ENCODE peak calls at places on chromosome 15, in seven cellular contexts. One of them, this sample, is unnamed. For H3K4me1, the result is how much of the 10 kb centered on the place peaks cover.

GRCh38 chr15:33114484-33114767 is 80.1 kb downstream of the FMN1 start:
- DNase-seq in psoas muscle: no peak
- DNase-seq in CD8-positive, alpha-beta T cell: no peak
- DNase-seq in uterus: no peak
- DNase-seq in thyroid gland: no peak
- DNase-seq in lung: no peak
- DNase-seq in cardiac muscle cell: no peak
- DNase-seq in this sample: no peak

GRCh38 chr15:26628879-26629529 is 143.9 kb downstream of the GABRB3 start:
- DNase-seq in psoas muscle: peak
- DNase-seq in CD8-positive, alpha-beta T cell: no peak
- DNase-seq in uterus: peak
- DNase-seq in thyroid gland: peak
- DNase-seq in lung: peak
- DNase-seq in cardiac muscle cell: peak
- DNase-seq in this sample: no peak

GRCh38 chr15:38895326-38896282 is 331.0 kb upstream of the RASGRP1 start:
- DNase-seq in psoas muscle: no peak
- DNase-seq in CD8-positive, alpha-beta T cell: no peak
- DNase-seq in uterus: no peak
- DNase-seq in thyroid gland: no peak
- DNase-seq in lung: no peak
- DNase-seq in cardiac muscle cell: peak
- DNase-seq in this sample: no peak

GRCh38 chr15:26757156-26757555 is 15.7 kb downstream of the GABRB3 start:
- DNase-seq in psoas muscle: no peak
- DNase-seq in CD8-positive, alpha-beta T cell: no peak
- DNase-seq in uterus: no peak
- DNase-seq in thyroid gland: peak
- DNase-seq in lung: no peak
- DNase-seq in cardiac muscle cell: no peak
- DNase-seq in this sample: no peak

GRCh38 chr15:96276438-96277210 is 53.9 kb upstream of the NR2F2 start:
- DNase-seq in psoas muscle: no peak
- DNase-seq in CD8-positive, alpha-beta T cell: no peak
- DNase-seq in uterus: no peak
- DNase-seq in thyroid gland: no peak
- DNase-seq in lung: no peak
- DNase-seq in cardiac muscle cell: peak
- DNase-seq in this sample: no peak

GRCh38 chr15:28132524-28133275 is 33.6 kb upstream of the OCA2 start:
- DNase-seq in psoas muscle: no peak
- DNase-seq in CD8-positive, alpha-beta T cell: no peak
- DNase-seq in uterus: no peak
- DNase-seq in thyroid gland: no peak
- DNase-seq in lung: no peak
- DNase-seq in cardiac muscle cell: peak
- DNase-seq in this sample: peak

GRCh38 chr15:66748320-66748779 is 46.3 kb downstream of the SMAD6 start:
- DNase-seq in psoas muscle: no peak
- DNase-seq in CD8-positive, alpha-beta T cell: no peak
- DNase-seq in uterus: no peak
- DNase-seq in thyroid gland: no peak
- DNase-seq in lung: no peak
- DNase-seq in cardiac muscle cell: peak
- DNase-seq in this sample: no peak

GRCh38 chr15:82197734-82198594 is 64.6 kb downstream of the EFL1 start:
- DNase-seq in psoas muscle: peak
- DNase-seq in CD8-positive, alpha-beta T cell: peak
- DNase-seq in uterus: peak
- DNase-seq in thyroid gland: peak
- DNase-seq in lung: peak
- DNase-seq in cardiac muscle cell: peak
- DNase-seq in this sample: peak

GRCh38 chr15:33154366-33155166 is 39.9 kb downstream of the FMN1 start:
- DNase-seq in psoas muscle: peak
- DNase-seq in CD8-positive, alpha-beta T cell: no peak
- DNase-seq in uterus: no peak
- DNase-seq in thyroid gland: no peak
- DNase-seq in lung: peak
- DNase-seq in cardiac muscle cell: peak
- DNase-seq in this sample: no peak

GRCh38 chr15:74422370-74422722 is 11.4 kb downstream of the SEMA7A start:
- DNase-seq in psoas muscle: no peak
- DNase-seq in CD8-positive, alpha-beta T cell: no peak
- DNase-seq in uterus: no peak
- DNase-seq in thyroid gland: no peak
- DNase-seq in lung: no peak
- DNase-seq in cardiac muscle cell: no peak
- DNase-seq in this sample: no peak

GRCh38 chr15:48855501-48856440 is 22.2 kb upstream of the EID1 start:
- DNase-seq in psoas muscle: no peak
- DNase-seq in CD8-positive, alpha-beta T cell: no peak
- DNase-seq in uterus: peak
- DNase-seq in thyroid gland: peak
- DNase-seq in lung: no peak
- DNase-seq in cardiac muscle cell: peak
- DNase-seq in this sample: no peak

GRCh38 chr15:62878070-62878469 is 164.5 kb upstream of the TPM1 start:
- DNase-seq in psoas muscle: no peak
- DNase-seq in CD8-positive, alpha-beta T cell: no peak
- DNase-seq in uterus: no peak
- DNase-seq in thyroid gland: no peak
- DNase-seq in lung: no peak
- DNase-seq in cardiac muscle cell: no peak
- DNase-seq in this sample: no peak

GRCh38 chr15:96218623-96219465 is 111.7 kb upstream of the NR2F2 start:
- DNase-seq in psoas muscle: no peak
- DNase-seq in CD8-positive, alpha-beta T cell: no peak
- DNase-seq in uterus: no peak
- DNase-seq in thyroid gland: no peak
- DNase-seq in lung: no peak
- DNase-seq in cardiac muscle cell: no peak
- DNase-seq in this sample: no peak

GRCh38 chr15:55696221-55696620 is 46.7 kb downstream of the PRTG start:
- DNase-seq in psoas muscle: no peak
- DNase-seq in CD8-positive, alpha-beta T cell: no peak
- DNase-seq in uterus: no peak
- DNase-seq in thyroid gland: no peak
- DNase-seq in lung: no peak
- DNase-seq in cardiac muscle cell: no peak
- DNase-seq in this sample: no peak

GRCh38 chr15:50653156-50653743 is 33.3 kb downstream of the TRPM7 start:
- DNase-seq in psoas muscle: no peak
- DNase-seq in CD8-positive, alpha-beta T cell: no peak
- DNase-seq in uterus: no peak
- DNase-seq in thyroid gland: no peak
- DNase-seq in lung: no peak
- DNase-seq in cardiac muscle cell: no peak
- DNase-seq in this sample: no peak

GRCh38 chr15:99275525-99276128 is 24.3 kb downstream of the LRRC28 start:
- DNase-seq in psoas muscle: no peak
- DNase-seq in CD8-positive, alpha-beta T cell: no peak
- DNase-seq in uterus: no peak
- DNase-seq in thyroid gland: no peak
- DNase-seq in lung: no peak
- DNase-seq in cardiac muscle cell: no peak
- DNase-seq in this sample: no peak

GRCh38 chr15:36527512-36528162 is 51.8 kb upstream of the CDIN1 start:
- DNase-seq in psoas muscle: no peak
- DNase-seq in CD8-positive, alpha-beta T cell: no peak
- DNase-seq in uterus: no peak
- DNase-seq in thyroid gland: no peak
- DNase-seq in lung: no peak
- DNase-seq in cardiac muscle cell: no peak
- DNase-seq in this sample: no peak

GRCh38 chr15:25536801-25537310 is 98.0 kb upstream of the UBE3A start:
- DNase-seq in psoas muscle: no peak
- DNase-seq in CD8-positive, alpha-beta T cell: no peak
- DNase-seq in uterus: no peak
- DNase-seq in thyroid gland: no peak
- DNase-seq in lung: no peak
- DNase-seq in cardiac muscle cell: no peak
- DNase-seq in this sample: no peak

GRCh38 chr15:38229700-38230099 is 22.9 kb upstream of the SPRED1 start:
- DNase-seq in psoas muscle: no peak
- DNase-seq in CD8-positive, alpha-beta T cell: no peak
- DNase-seq in uterus: no peak
- DNase-seq in thyroid gland: no peak
- DNase-seq in lung: no peak
- DNase-seq in cardiac muscle cell: no peak
- DNase-seq in this sample: no peak

GRCh38 chr15:63909819-63910437 is 76.2 kb upstream of the HERC1 start:
- DNase-seq in psoas muscle: no peak
- DNase-seq in CD8-positive, alpha-beta T cell: no peak
- DNase-seq in uterus: no peak
- DNase-seq in thyroid gland: peak
- DNase-seq in lung: no peak
- DNase-seq in cardiac muscle cell: peak
- DNase-seq in this sample: no peak

GRCh38 chr15:25192651-25193050 is 237.9 kb downstream of the SNRPN start:
- DNase-seq in psoas muscle: no peak
- DNase-seq in CD8-positive, alpha-beta T cell: no peak
- DNase-seq in uterus: no peak
- DNase-seq in thyroid gland: no peak
- DNase-seq in lung: no peak
- DNase-seq in cardiac muscle cell: no peak
- DNase-seq in this sample: no peak

GRCh38 chr15:65067645-65068416 is at the start of gene RASL12:
- DNase-seq in psoas muscle: no peak
- DNase-seq in CD8-positive, alpha-beta T cell: no peak
- DNase-seq in uterus: peak
- DNase-seq in thyroid gland: no peak
- DNase-seq in lung: no peak
- DNase-seq in cardiac muscle cell: no peak
- DNase-seq in this sample: no peak

GRCh38 chr15:65069779-65070546 is 2.2 kb upstream of the RASL12 start:
- DNase-seq in psoas muscle: no peak
- DNase-seq in CD8-positive, alpha-beta T cell: no peak
- DNase-seq in uterus: no peak
- DNase-seq in thyroid gland: peak
- DNase-seq in lung: no peak
- DNase-seq in cardiac muscle cell: no peak
- DNase-seq in this sample: no peak

GRCh38 chr15:65067334-65067644 is 502 bp downstream of the RASL12 start:
- DNase-seq in psoas muscle: no peak
- DNase-seq in CD8-positive, alpha-beta T cell: no peak
- DNase-seq in uterus: no peak
- DNase-seq in thyroid gland: no peak
- DNase-seq in lung: no peak
- DNase-seq in cardiac muscle cell: no peak
- DNase-seq in this sample: no peak

GRCh38 chr15:65068436-65068835 is 645 bp upstream of the RASL12 start:
- DNase-seq in psoas muscle: no peak
- DNase-seq in CD8-positive, alpha-beta T cell: no peak
- DNase-seq in uterus: no peak
- DNase-seq in thyroid gland: no peak
- DNase-seq in lung: no peak
- DNase-seq in cardiac muscle cell: no peak
- DNase-seq in this sample: no peak

GRCh38 chr15:65069179-65069578 is 1.4 kb upstream of the RASL12 start:
- DNase-seq in psoas muscle: peak
- DNase-seq in CD8-positive, alpha-beta T cell: no peak
- DNase-seq in uterus: peak
- DNase-seq in thyroid gland: no peak
- DNase-seq in lung: peak
- DNase-seq in cardiac muscle cell: peak
- DNase-seq in this sample: no peak
- H3K4me1 ChIP-seq in psoas muscle: under half
- H3K4me1 ChIP-seq in CD8-positive, alpha-beta T cell: under half
- H3K4me1 ChIP-seq in uterus: under half
- H3K4me1 ChIP-seq in thyroid gland: under half
- H3K4me1 ChIP-seq in lung: under half
- H3K4me1 ChIP-seq in cardiac muscle cell: under half
- H3K4me1 ChIP-seq in this sample: under half

GRCh38 chr15:79091204-79091867 is 756 bp upstream of the RASGRF1 start:
- DNase-seq in psoas muscle: no peak
- DNase-seq in CD8-positive, alpha-beta T cell: no peak
- DNase-seq in uterus: no peak
- DNase-seq in thyroid gland: no peak
- DNase-seq in lung: no peak
- DNase-seq in cardiac muscle cell: peak
- DNase-seq in this sample: no peak
- H3K4me3 ChIP-seq in psoas muscle: peak
- H3K4me3 ChIP-seq in CD8-positive, alpha-beta T cell: no peak
- H3K4me3 ChIP-seq in uterus: no peak
- H3K4me3 ChIP-seq in thyroid gland: no peak
- H3K4me3 ChIP-seq in lung: no peak
- H3K4me3 ChIP-seq in cardiac muscle cell: peak
- H3K4me3 ChIP-seq in this sample: no peak

DNA sequence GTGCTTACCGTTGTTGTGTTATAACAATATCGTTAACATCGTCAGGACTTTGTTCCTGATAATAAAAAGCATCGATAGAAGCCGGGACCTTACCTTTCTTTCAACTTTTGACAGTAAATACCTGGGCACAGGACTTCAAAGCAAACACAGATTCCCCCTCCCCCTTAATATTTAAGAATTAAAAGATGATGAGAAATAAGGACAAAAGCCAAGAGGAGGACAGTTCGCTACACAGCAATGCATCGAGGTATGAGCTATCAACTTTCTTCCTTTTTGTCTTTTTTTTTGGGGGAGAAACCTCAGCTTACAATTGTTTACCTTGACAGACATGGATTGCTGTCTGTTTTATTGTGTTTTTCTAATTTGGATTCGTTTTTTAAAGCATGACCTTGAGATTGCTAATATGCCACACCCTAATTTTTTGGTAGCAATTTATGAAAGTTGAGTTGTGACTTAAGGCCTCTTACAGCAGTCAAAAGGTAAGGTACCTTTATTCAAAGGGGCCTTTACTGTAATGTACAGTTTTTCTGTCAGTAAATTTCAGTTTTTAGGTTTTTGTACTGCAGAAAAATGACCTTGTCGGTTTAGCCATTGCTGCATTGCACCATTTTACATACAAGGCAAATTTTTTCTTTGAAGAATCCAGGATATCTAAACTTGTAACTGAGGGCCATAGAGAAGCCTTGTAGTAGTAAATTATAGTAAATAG is 1.1 kb downstream of the CHD2 start:
- DNase-seq in psoas muscle: no peak
- DNase-seq in CD8-positive, alpha-beta T cell: no peak
- DNase-seq in uterus: no peak
- DNase-seq in thyroid gland: no peak
- DNase-seq in lung: no peak
- DNase-seq in cardiac muscle cell: peak
- DNase-seq in this sample: no peak
- H3K4me1 ChIP-seq in psoas muscle: under half
- H3K4me1 ChIP-seq in CD8-positive, alpha-beta T cell: half or more
- H3K4me1 ChIP-seq in uterus: under half
- H3K4me1 ChIP-seq in thyroid gland: under half
- H3K4me1 ChIP-seq in lung: under half
- H3K4me1 ChIP-seq in cardiac muscle cell: under half
- H3K4me1 ChIP-seq in this sample: under half

DNA sequence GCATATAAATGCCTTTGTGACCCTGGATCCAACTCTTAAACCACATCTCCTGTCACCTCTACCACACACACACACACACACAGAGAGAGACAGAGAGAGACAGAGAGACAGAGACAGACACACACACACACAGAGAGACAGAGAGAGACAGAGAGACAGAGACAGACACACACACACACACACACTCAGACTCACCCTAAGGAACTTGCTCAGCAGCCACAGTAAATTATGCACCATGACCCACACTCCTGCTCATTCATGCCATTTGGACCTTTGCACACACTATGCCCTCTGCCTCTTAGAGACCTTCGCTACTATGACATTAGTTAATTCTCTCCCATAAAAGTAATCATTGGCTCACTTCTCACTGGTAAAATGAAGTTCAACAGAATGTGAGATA is 275.7 kb downstream of the ADAMTSL3 start:
- DNase-seq in psoas muscle: no peak
- DNase-seq in CD8-positive, alpha-beta T cell: no peak
- DNase-seq in uterus: no peak
- DNase-seq in thyroid gland: no peak
- DNase-seq in lung: no peak
- DNase-seq in cardiac muscle cell: no peak
- DNase-seq in this sample: no peak
- H3K4me3 ChIP-seq in psoas muscle: no peak
- H3K4me3 ChIP-seq in CD8-positive, alpha-beta T cell: no peak
- H3K4me3 ChIP-seq in uterus: no peak
- H3K4me3 ChIP-seq in thyroid gland: no peak
- H3K4me3 ChIP-seq in lung: no peak
- H3K4me3 ChIP-seq in cardiac muscle cell: no peak
- H3K4me3 ChIP-seq in this sample: no peak

This sample was measured in right atrium auricular region.